ENCODE peak calls at places on chromosome 21, in seven cellular contexts. One of them, this sample, is unnamed.

GRCh38 chr21:24436236-24436635 is 1171.0 kb downstream of the MRPL39 start:
- DNase-seq in AG10803: no peak
- DNase-seq in retina: no peak
- DNase-seq in lower lobe of right lung: no peak
- DNase-seq in activated T-cell treated with anti-CD3 and anti-CD28 coated beads for 1 hour: no peak
- DNase-seq in GM03348: no peak
- DNase-seq in stimulated activated CD8-positive, alpha-beta memory T cell treated with anti-CD3 and anti-CD28 coated beads, Interleukin-15, amount 100 ng/mL, for 24 hours: no peak
- DNase-seq in this sample: no peak

GRCh38 chr21:45700461-45700860 is 56.9 kb downstream of the PCBP3 start:
- DNase-seq in activated T-cell treated with anti-CD3 and anti-CD28 coated beads for 1 hour: no peak
- DNase-seq in GM03348: no peak
- DNase-seq in lower lobe of right lung: no peak
- DNase-seq in retina: no peak
- DNase-seq in AG10803: no peak
- DNase-seq in stimulated activated CD8-positive, alpha-beta memory T cell treated with anti-CD3 and anti-CD28 coated beads, Interleukin-15, amount 100 ng/mL, for 24 hours: no peak
- DNase-seq in this sample: no peak

GRCh38 chr21:42839271-42840231 is 39.8 kb downstream of the WDR4 start:
- DNase-seq in lower lobe of right lung: peak; percentile 44
- DNase-seq in retina: no peak
- DNase-seq in GM03348: no peak
- DNase-seq in stimulated activated CD8-positive, alpha-beta memory T cell treated with anti-CD3 and anti-CD28 coated beads, Interleukin-15, amount 100 ng/mL, for 24 hours: no peak
- DNase-seq in AG10803: no peak
- DNase-seq in activated T-cell treated with anti-CD3 and anti-CD28 coated beads for 1 hour: no peak
- DNase-seq in this sample: no peak

GRCh38 chr21:30408782-30409494 is 13.1 kb downstream of the KRTAP13-1 start:
- DNase-seq in retina: no peak
- DNase-seq in stimulated activated CD8-positive, alpha-beta memory T cell treated with anti-CD3 and anti-CD28 coated beads, Interleukin-15, amount 100 ng/mL, for 24 hours: no peak
- DNase-seq in GM03348: peak; percentile 3
- DNase-seq in activated T-cell treated with anti-CD3 and anti-CD28 coated beads for 1 hour: no peak
- DNase-seq in AG10803: peak; percentile 22
- DNase-seq in lower lobe of right lung: peak; percentile 69
- DNase-seq in this sample: peak; percentile 89

GRCh38 chr21:40768056-40768455 is 78.9 kb downstream of the DSCAM start:
- DNase-seq in GM03348: no peak
- DNase-seq in retina: no peak
- DNase-seq in activated T-cell treated with anti-CD3 and anti-CD28 coated beads for 1 hour: no peak
- DNase-seq in stimulated activated CD8-positive, alpha-beta memory T cell treated with anti-CD3 and anti-CD28 coated beads, Interleukin-15, amount 100 ng/mL, for 24 hours: no peak
- DNase-seq in AG10803: no peak
- DNase-seq in lower lobe of right lung: no peak
- DNase-seq in this sample: no peak

GRCh38 chr21:46352913-46353312 is 29.0 kb downstream of the PCNT start:
- DNase-seq in retina: no peak
- DNase-seq in lower lobe of right lung: no peak
- DNase-seq in AG10803: no peak
- DNase-seq in GM03348: no peak
- DNase-seq in activated T-cell treated with anti-CD3 and anti-CD28 coated beads for 1 hour: no peak
- DNase-seq in stimulated activated CD8-positive, alpha-beta memory T cell treated with anti-CD3 and anti-CD28 coated beads, Interleukin-15, amount 100 ng/mL, for 24 hours: no peak
- DNase-seq in this sample: no peak

GRCh38 chr21:18529253-18529652 is 125.7 kb upstream of the TMPRSS15 start:
- DNase-seq in stimulated activated CD8-positive, alpha-beta memory T cell treated with anti-CD3 and anti-CD28 coated beads, Interleukin-15, amount 100 ng/mL, for 24 hours: no peak
- DNase-seq in lower lobe of right lung: no peak
- DNase-seq in AG10803: peak; percentile 9
- DNase-seq in activated T-cell treated with anti-CD3 and anti-CD28 coated beads for 1 hour: no peak
- DNase-seq in retina: no peak
- DNase-seq in GM03348: no peak
- DNase-seq in this sample: no peak

GRCh38 chr21:28633803-28634572 is 358.7 kb downstream of the LTN1 start:
- DNase-seq in activated T-cell treated with anti-CD3 and anti-CD28 coated beads for 1 hour: no peak
- DNase-seq in GM03348: peak; percentile 27
- DNase-seq in lower lobe of right lung: no peak
- DNase-seq in retina: no peak
- DNase-seq in stimulated activated CD8-positive, alpha-beta memory T cell treated with anti-CD3 and anti-CD28 coated beads, Interleukin-15, amount 100 ng/mL, for 24 hours: no peak
- DNase-seq in AG10803: peak; percentile 73
- DNase-seq in this sample: no peak

GRCh38 chr21:15289896-15290841 is 225.4 kb upstream of the NRIP1 start:
- DNase-seq in activated T-cell treated with anti-CD3 and anti-CD28 coated beads for 1 hour: no peak
- DNase-seq in GM03348: no peak
- DNase-seq in lower lobe of right lung: peak; percentile 51
- DNase-seq in retina: peak; percentile 57
- DNase-seq in AG10803: peak; percentile 16
- DNase-seq in stimulated activated CD8-positive, alpha-beta memory T cell treated with anti-CD3 and anti-CD28 coated beads, Interleukin-15, amount 100 ng/mL, for 24 hours: no peak
- DNase-seq in this sample: peak; percentile 87

GRCh38 chr21:14741237-14741636 is 195.1 kb upstream of the SAMSN1 start:
- DNase-seq in GM03348: no peak
- DNase-seq in stimulated activated CD8-positive, alpha-beta memory T cell treated with anti-CD3 and anti-CD28 coated beads, Interleukin-15, amount 100 ng/mL, for 24 hours: no peak
- DNase-seq in lower lobe of right lung: no peak
- DNase-seq in AG10803: no peak
- DNase-seq in retina: no peak
- DNase-seq in activated T-cell treated with anti-CD3 and anti-CD28 coated beads for 1 hour: no peak
- DNase-seq in this sample: no peak

GRCh38 chr21:40054403-40054802 is 187.2 kb downstream of the PCP4 start:
- DNase-seq in AG10803: no peak
- DNase-seq in lower lobe of right lung: peak; percentile 88
- DNase-seq in stimulated activated CD8-positive, alpha-beta memory T cell treated with anti-CD3 and anti-CD28 coated beads, Interleukin-15, amount 100 ng/mL, for 24 hours: no peak
- DNase-seq in GM03348: no peak
- DNase-seq in activated T-cell treated with anti-CD3 and anti-CD28 coated beads for 1 hour: no peak
- DNase-seq in retina: no peak
- DNase-seq in this sample: no peak

GRCh38 chr21:30831194-30831765 is 1.7 kb upstream of the KRTAP7-1 start:
- DNase-seq in retina: no peak
- DNase-seq in activated T-cell treated with anti-CD3 and anti-CD28 coated beads for 1 hour: no peak
- DNase-seq in AG10803: no peak
- DNase-seq in stimulated activated CD8-positive, alpha-beta memory T cell treated with anti-CD3 and anti-CD28 coated beads, Interleukin-15, amount 100 ng/mL, for 24 hours: no peak
- DNase-seq in lower lobe of right lung: no peak
- DNase-seq in GM03348: no peak
- DNase-seq in this sample: peak; percentile 59

GRCh38 chr21:41313765-41314164 is 2.8 kb upstream of the FAM3B start:
- DNase-seq in retina: no peak
- DNase-seq in GM03348: no peak
- DNase-seq in lower lobe of right lung: no peak
- DNase-seq in activated T-cell treated with anti-CD3 and anti-CD28 coated beads for 1 hour: no peak
- DNase-seq in stimulated activated CD8-positive, alpha-beta memory T cell treated with anti-CD3 and anti-CD28 coated beads, Interleukin-15, amount 100 ng/mL, for 24 hours: no peak
- DNase-seq in AG10803: no peak
- DNase-seq in this sample: no peak